ENCODE peak calls at places on chromosome 15, in ten cellular contexts. One of them, this sample, is unnamed.
A peak's percentile ranks its signal among the peaks of the same experiment; 100 is the strongest.

GRCh38 chr15:67820992-67821783 is 4.1 kb upstream of the SKOR1 start:
- DNase-seq in WERI-Rb-1: no peak
- DNase-seq in type B pancreatic cell: no peak
- DNase-seq in AG09309: no peak
- DNase-seq in bronchial epithelial cell: no peak
- DNase-seq in HFFc6: no peak
- DNase-seq in RWPE1: peak; percentile 76
- DNase-seq in GM10248: peak; percentile 73
- DNase-seq in AG04449: no peak
- DNase-seq in NB4: peak; percentile 57
- DNase-seq in this sample: no peak

GRCh38 chr15:70096215-70096974 is 1.3 kb downstream of the TLE3 start:
- DNase-seq in WERI-Rb-1: no peak
- DNase-seq in type B pancreatic cell: no peak
- DNase-seq in AG09309: no peak
- DNase-seq in bronchial epithelial cell: peak; percentile 64
- DNase-seq in HFFc6: no peak
- DNase-seq in RWPE1: peak; percentile 66
- DNase-seq in GM10248: peak; percentile 57
- DNase-seq in AG04449: no peak
- DNase-seq in NB4: peak; percentile 77
- DNase-seq in this sample: peak; percentile 43

GRCh38 chr15:48427960-48428547 is 96.8 kb downstream of the DUT start:
- DNase-seq in WERI-Rb-1: no peak
- DNase-seq in type B pancreatic cell: no peak
- DNase-seq in AG09309: peak; percentile 89
- DNase-seq in bronchial epithelial cell: no peak
- DNase-seq in HFFc6: peak; percentile 90
- DNase-seq in RWPE1: peak; percentile 36
- DNase-seq in GM10248: no peak
- DNase-seq in AG04449: peak; percentile 80
- DNase-seq in NB4: no peak
- DNase-seq in this sample: no peak

GRCh38 chr15:25543156-25543555 is 104.3 kb upstream of the UBE3A start:
- DNase-seq in WERI-Rb-1: no peak
- DNase-seq in type B pancreatic cell: no peak
- DNase-seq in AG09309: peak; percentile 18
- DNase-seq in bronchial epithelial cell: peak; percentile 2
- DNase-seq in HFFc6: peak; percentile 49
- DNase-seq in RWPE1: no peak
- DNase-seq in GM10248: no peak
- DNase-seq in AG04449: peak; percentile 17
- DNase-seq in NB4: no peak
- DNase-seq in this sample: no peak

GRCh38 chr15:33145447-33145846 is 49.1 kb downstream of the FMN1 start:
- DNase-seq in WERI-Rb-1: peak; percentile 69
- DNase-seq in type B pancreatic cell: no peak
- DNase-seq in AG09309: no peak
- DNase-seq in bronchial epithelial cell: peak; percentile 92
- DNase-seq in HFFc6: no peak
- DNase-seq in RWPE1: peak; percentile 87
- DNase-seq in GM10248: no peak
- DNase-seq in AG04449: no peak
- DNase-seq in NB4: no peak
- DNase-seq in this sample: no peak

GRCh38 chr15:22981336-22981840 is 1.2 kb upstream of the CYFIP1 start:
- DNase-seq in WERI-Rb-1: no peak
- DNase-seq in type B pancreatic cell: no peak
- DNase-seq in AG09309: no peak
- DNase-seq in bronchial epithelial cell: no peak
- DNase-seq in HFFc6: no peak
- DNase-seq in RWPE1: no peak
- DNase-seq in GM10248: no peak
- DNase-seq in AG04449: no peak
- DNase-seq in NB4: no peak
- DNase-seq in this sample: no peak

GRCh38 chr15:48721061-48721810 is 75.7 kb upstream of the FBN1 start:
- DNase-seq in WERI-Rb-1: no peak
- DNase-seq in type B pancreatic cell: no peak
- DNase-seq in AG09309: peak; percentile 31
- DNase-seq in bronchial epithelial cell: no peak
- DNase-seq in HFFc6: peak; percentile 58
- DNase-seq in RWPE1: no peak
- DNase-seq in GM10248: no peak
- DNase-seq in AG04449: peak; percentile 53
- DNase-seq in NB4: no peak
- DNase-seq in this sample: no peak

GRCh38 chr15:69579950-69580618 is 127.5 kb downstream of the RPLP1 start:
- DNase-seq in WERI-Rb-1: no peak
- DNase-seq in type B pancreatic cell: no peak
- DNase-seq in AG09309: no peak
- DNase-seq in bronchial epithelial cell: no peak
- DNase-seq in HFFc6: no peak
- DNase-seq in RWPE1: no peak
- DNase-seq in GM10248: no peak
- DNase-seq in AG04449: no peak
- DNase-seq in NB4: no peak
- DNase-seq in this sample: no peak

GRCh38 chr15:95840004-95840403 is 490.5 kb upstream of the NR2F2 start:
- DNase-seq in WERI-Rb-1: no peak
- DNase-seq in type B pancreatic cell: no peak
- DNase-seq in AG09309: peak; percentile 57
- DNase-seq in bronchial epithelial cell: no peak
- DNase-seq in HFFc6: peak; percentile 70
- DNase-seq in RWPE1: no peak
- DNase-seq in GM10248: no peak
- DNase-seq in AG04449: peak; percentile 37
- DNase-seq in NB4: no peak
- DNase-seq in this sample: no peak

GRCh38 chr15:75425966-75426500 is 25.5 kb downstream of the SIN3A start:
- DNase-seq in WERI-Rb-1: peak; percentile 29
- DNase-seq in type B pancreatic cell: no peak
- DNase-seq in AG09309: no peak
- DNase-seq in bronchial epithelial cell: no peak
- DNase-seq in HFFc6: no peak
- DNase-seq in RWPE1: no peak
- DNase-seq in GM10248: no peak
- DNase-seq in AG04449: no peak
- DNase-seq in NB4: no peak
- DNase-seq in this sample: no peak

GRCh38 chr15:80072285-80072684 is 12.8 kb downstream of the ZFAND6 start:
- DNase-seq in WERI-Rb-1: peak; percentile 26
- DNase-seq in type B pancreatic cell: no peak
- DNase-seq in AG09309: peak; percentile 50
- DNase-seq in bronchial epithelial cell: peak; percentile 98
- DNase-seq in HFFc6: peak; percentile 95
- DNase-seq in RWPE1: peak; percentile 76
- DNase-seq in GM10248: peak; percentile 46
- DNase-seq in AG04449: peak; percentile 67
- DNase-seq in NB4: peak; percentile 94
- DNase-seq in this sample: peak; percentile 78

GRCh38 chr15:80562846-80563245 is 132.3 kb upstream of the ABHD17C start:
- DNase-seq in WERI-Rb-1: no peak
- DNase-seq in type B pancreatic cell: no peak
- DNase-seq in AG09309: no peak
- DNase-seq in bronchial epithelial cell: no peak
- DNase-seq in HFFc6: no peak
- DNase-seq in RWPE1: no peak
- DNase-seq in GM10248: peak; percentile 6
- DNase-seq in AG04449: no peak
- DNase-seq in NB4: peak; percentile 63
- DNase-seq in this sample: no peak

GRCh38 chr15:47987908-47988532 is 132.8 kb upstream of the SLC24A5 start:
- DNase-seq in WERI-Rb-1: peak; percentile 35
- DNase-seq in type B pancreatic cell: no peak
- DNase-seq in AG09309: peak; percentile 32
- DNase-seq in bronchial epithelial cell: peak; percentile 58
- DNase-seq in HFFc6: peak; percentile 52
- DNase-seq in RWPE1: peak; percentile 57
- DNase-seq in GM10248: peak; percentile 48
- DNase-seq in AG04449: peak; percentile 23
- DNase-seq in NB4: peak; percentile 64
- DNase-seq in this sample: peak; percentile 75

GRCh38 chr15:73183071-73183470 is 130.8 kb downstream of the NEO1 start:
- DNase-seq in WERI-Rb-1: no peak
- DNase-seq in type B pancreatic cell: no peak
- DNase-seq in AG09309: no peak
- DNase-seq in bronchial epithelial cell: no peak
- DNase-seq in HFFc6: no peak
- DNase-seq in RWPE1: no peak
- DNase-seq in GM10248: no peak
- DNase-seq in AG04449: no peak
- DNase-seq in NB4: no peak
- DNase-seq in this sample: no peak

GRCh38 chr15:76185716-76186115 is 125.6 kb downstream of the ETFA start:
- DNase-seq in WERI-Rb-1: peak; percentile 67
- DNase-seq in type B pancreatic cell: no peak
- DNase-seq in AG09309: no peak
- DNase-seq in bronchial epithelial cell: peak; percentile 77
- DNase-seq in HFFc6: peak; percentile 79
- DNase-seq in RWPE1: peak; percentile 64
- DNase-seq in GM10248: peak; percentile 60
- DNase-seq in AG04449: no peak
- DNase-seq in NB4: peak; percentile 70
- DNase-seq in this sample: peak; percentile 65

GRCh38 chr15:69491051-69491505 is 38.5 kb downstream of the RPLP1 start:
- DNase-seq in WERI-Rb-1: no peak
- DNase-seq in type B pancreatic cell: no peak
- DNase-seq in AG09309: no peak
- DNase-seq in bronchial epithelial cell: no peak
- DNase-seq in HFFc6: no peak
- DNase-seq in RWPE1: no peak
- DNase-seq in GM10248: no peak
- DNase-seq in AG04449: no peak
- DNase-seq in NB4: no peak
- DNase-seq in this sample: no peak

GRCh38 chr15:69658401-69658945 is 205.9 kb downstream of the RPLP1 start:
- DNase-seq in WERI-Rb-1: no peak
- DNase-seq in type B pancreatic cell: peak; percentile 47
- DNase-seq in AG09309: no peak
- DNase-seq in bronchial epithelial cell: no peak
- DNase-seq in HFFc6: no peak
- DNase-seq in RWPE1: no peak
- DNase-seq in GM10248: peak; percentile 4
- DNase-seq in AG04449: no peak
- DNase-seq in NB4: no peak
- DNase-seq in this sample: no peak

GRCh38 chr15:60916674-60917468 is 312.2 kb downstream of the RORA start:
- DNase-seq in WERI-Rb-1: peak; percentile 89
- DNase-seq in type B pancreatic cell: peak; percentile 76
- DNase-seq in AG09309: peak; percentile 67
- DNase-seq in bronchial epithelial cell: peak; percentile 68
- DNase-seq in HFFc6: peak; percentile 67
- DNase-seq in RWPE1: peak; percentile 65
- DNase-seq in GM10248: peak; percentile 74
- DNase-seq in AG04449: peak; percentile 44
- DNase-seq in NB4: peak; percentile 65
- DNase-seq in this sample: peak; percentile 95
- TF ChIP-seq CTCF in WERI-Rb-1: peak; percentile 82
- TF ChIP-seq CTCF in type B pancreatic cell: peak; percentile 91
- TF ChIP-seq CTCF in AG09309: peak; percentile 84
- TF ChIP-seq CTCF in bronchial epithelial cell: peak; percentile 86
- TF ChIP-seq CTCF in HFFc6: peak; percentile 94
- TF ChIP-seq CTCF in RWPE1: peak; percentile 87
- TF ChIP-seq CTCF in GM10248: peak; percentile 76
- TF ChIP-seq CTCF in AG04449: peak; percentile 81
- TF ChIP-seq CTCF in NB4: peak; percentile 75
- TF ChIP-seq CTCF in this sample: peak; percentile 82

GRCh38 chr15:38853608-38854007 is 289.0 kb upstream of the RASGRP1 start:
- DNase-seq in WERI-Rb-1: peak; percentile 19
- DNase-seq in type B pancreatic cell: no peak
- DNase-seq in AG09309: no peak
- DNase-seq in bronchial epithelial cell: peak; percentile 32
- DNase-seq in HFFc6: peak; percentile 33
- DNase-seq in RWPE1: peak; percentile 12
- DNase-seq in GM10248: peak; percentile 15
- DNase-seq in AG04449: no peak
- DNase-seq in NB4: peak; percentile 31
- DNase-seq in this sample: peak; percentile 61
- TF ChIP-seq CTCF in WERI-Rb-1: peak; percentile 56
- TF ChIP-seq CTCF in type B pancreatic cell: peak; percentile 37
- TF ChIP-seq CTCF in AG09309: peak; percentile 43
- TF ChIP-seq CTCF in bronchial epithelial cell: peak; percentile 68
- TF ChIP-seq CTCF in HFFc6: peak; percentile 72
- TF ChIP-seq CTCF in RWPE1: peak; percentile 5
- TF ChIP-seq CTCF in GM10248: peak; percentile 23
- TF ChIP-seq CTCF in AG04449: peak; percentile 64
- TF ChIP-seq CTCF in NB4: peak; percentile 39
- TF ChIP-seq CTCF in this sample: peak; percentile 63

GRCh38 chr15:64836023-64836536 is 5.6 kb upstream of the PLEKHO2 start:
- DNase-seq in WERI-Rb-1: no peak
- DNase-seq in type B pancreatic cell: no peak
- DNase-seq in AG09309: no peak
- DNase-seq in bronchial epithelial cell: no peak
- DNase-seq in HFFc6: no peak
- DNase-seq in RWPE1: no peak
- DNase-seq in GM10248: no peak
- DNase-seq in AG04449: no peak
- DNase-seq in NB4: no peak
- DNase-seq in this sample: no peak
- TF ChIP-seq CTCF in WERI-Rb-1: no peak
- TF ChIP-seq CTCF in type B pancreatic cell: peak; percentile 20
- TF ChIP-seq CTCF in AG09309: no peak
- TF ChIP-seq CTCF in bronchial epithelial cell: no peak
- TF ChIP-seq CTCF in HFFc6: peak; percentile 40
- TF ChIP-seq CTCF in RWPE1: peak; percentile 66
- TF ChIP-seq CTCF in GM10248: no peak
- TF ChIP-seq CTCF in AG04449: no peak
- TF ChIP-seq CTCF in NB4: no peak
- TF ChIP-seq CTCF in this sample: no peak

GRCh38 chr15:45138814-45139765 is 9.3 kb downstream of the DUOX1 start:
- DNase-seq in WERI-Rb-1: no peak
- DNase-seq in type B pancreatic cell: no peak
- DNase-seq in AG09309: no peak
- DNase-seq in bronchial epithelial cell: no peak
- DNase-seq in HFFc6: no peak
- DNase-seq in RWPE1: no peak
- DNase-seq in GM10248: no peak
- DNase-seq in AG04449: no peak
- DNase-seq in NB4: no peak
- DNase-seq in this sample: no peak

GRCh38 chr15:45134682-45135604 is 5.1 kb downstream of the DUOX1 start:
- DNase-seq in WERI-Rb-1: no peak
- DNase-seq in type B pancreatic cell: no peak
- DNase-seq in AG09309: no peak
- DNase-seq in bronchial epithelial cell: no peak
- DNase-seq in HFFc6: no peak
- DNase-seq in RWPE1: no peak
- DNase-seq in GM10248: no peak
- DNase-seq in AG04449: no peak
- DNase-seq in NB4: no peak
- DNase-seq in this sample: no peak

GRCh38 chr15:45137703-45138102 is 7.9 kb downstream of the DUOX1 start:
- DNase-seq in WERI-Rb-1: no peak
- DNase-seq in type B pancreatic cell: no peak
- DNase-seq in AG09309: no peak
- DNase-seq in bronchial epithelial cell: no peak
- DNase-seq in HFFc6: no peak
- DNase-seq in RWPE1: no peak
- DNase-seq in GM10248: no peak
- DNase-seq in AG04449: no peak
- DNase-seq in NB4: no peak
- DNase-seq in this sample: no peak

GRCh38 chr15:45134046-45134445 is 4.3 kb downstream of the DUOX1 start:
- DNase-seq in WERI-Rb-1: no peak
- DNase-seq in type B pancreatic cell: no peak
- DNase-seq in AG09309: no peak
- DNase-seq in bronchial epithelial cell: no peak
- DNase-seq in HFFc6: no peak
- DNase-seq in RWPE1: no peak
- DNase-seq in GM10248: no peak
- DNase-seq in AG04449: no peak
- DNase-seq in NB4: no peak
- DNase-seq in this sample: no peak

GRCh38 chr15:45136378-45136764 is 6.6 kb downstream of the DUOX1 start:
- DNase-seq in WERI-Rb-1: no peak
- DNase-seq in type B pancreatic cell: no peak
- DNase-seq in AG09309: no peak
- DNase-seq in bronchial epithelial cell: no peak
- DNase-seq in HFFc6: no peak
- DNase-seq in RWPE1: no peak
- DNase-seq in GM10248: no peak
- DNase-seq in AG04449: no peak
- DNase-seq in NB4: no peak
- DNase-seq in this sample: no peak
- TF ChIP-seq CTCF in WERI-Rb-1: peak; percentile 34
- TF ChIP-seq CTCF in type B pancreatic cell: peak; percentile 26
- TF ChIP-seq CTCF in AG09309: peak; percentile 15
- TF ChIP-seq CTCF in bronchial epithelial cell: no peak
- TF ChIP-seq CTCF in HFFc6: no peak
- TF ChIP-seq CTCF in RWPE1: no peak
- TF ChIP-seq CTCF in GM10248: peak; percentile 27
- TF ChIP-seq CTCF in AG04449: peak; percentile 9
- TF ChIP-seq CTCF in NB4: peak; percentile 18
- TF ChIP-seq CTCF in this sample: no peak